ENCODE peak calls at places on chromosomes 12 and 14, in seven cellular contexts. T, M, F, C, H, Z and J are unnamed samples.

GRCh38 chr14:89465894-89466293 is 48.9 kb upstream of the FOXN3 start:
- DNase-seq in T (no peak), M (no peak), F (no peak), C (no peak), H (no peak), Z (no peak), J (no peak)

GRCh38 chr12:132323171-132324010 is 6.0 kb downstream of the GALNT9 start:
- DNase-seq in T (no peak), M (no peak), F (no peak), C (no peak), H (no peak), Z (no peak), J (no peak)

GRCh38 chr12:33752854-33753253 is 269.4 kb upstream of the ALG10 start:
- DNase-seq in T (no peak), M (no peak), F (no peak), C (no peak), H (no peak), Z (no peak), J (no peak)

GRCh38 chr12:26338574-26339572 is 143.5 kb downstream of the SSPN start:
- DNase-seq in T (peak), M (no peak), F (no peak), C (no peak), H (peak), Z (peak), J (no peak)

GRCh38 chr12:16350682-16351081 is 3.2 kb downstream of the MGST1 start:
- DNase-seq in T (peak), M (no peak), F (no peak), C (no peak), H (peak), Z (peak), J (no peak)

GRCh38 chr12:130192667-130193345 is 30.5 kb downstream of the FZD10 start:
- DNase-seq in T (peak), M (no peak), F (no peak), C (no peak), H (no peak), Z (no peak), J (no peak)

GRCh38 chr12:111404362-111405148 is 1.2 kb upstream of the SH2B3 start:
- DNase-seq in T (peak), M (no peak), F (peak), C (no peak), H (peak), Z (no peak), J (peak)

GRCh38 chr12:1527789-1528188 is 66.6 kb downstream of the FBXL14 start:
- DNase-seq in T (peak), M (no peak), F (no peak), C (no peak), H (peak), Z (peak), J (no peak)

GRCh38 chr14:57816568-57817284 is 49.2 kb downstream of the SLC35F4 start:
- DNase-seq in T (peak), M (no peak), F (no peak), C (no peak), H (no peak), Z (peak), J (no peak)

GRCh38 chr12:131106542-131106941 is 152.8 kb downstream of the ADGRD1 start:
- DNase-seq in T (no peak), M (no peak), F (no peak), C (no peak), H (no peak), Z (no peak), J (no peak)

GRCh38 chr14:70716483-70716882 is 74.8 kb downstream of the TTC9 start:
- DNase-seq in T (no peak), M (no peak), F (no peak), C (no peak), H (no peak), Z (no peak), J (no peak)